ENCODE peak calls at places on chromosomes 13 and 19, in six cellular contexts. Q is HCT116, V is sigmoid colon, J is uterus, X is A549, H is breast epithelium. A is an unnamed sample. For H3K4me1, the result is how much of the 10 kb centered on the place peaks cover.

GRCh38 chr19:35545855-35546381 is 492 bp downstream of the TMEM147 start:
- DNase-seq in Q (no peak), V (peak), J (no peak), X (peak), H (no peak), A (no peak)

GRCh38 chr19:43430142-43430710 is 15.5 kb downstream of the TEX101 start:
- DNase-seq in Q (no peak), V (no peak), J (no peak), X (no peak), H (no peak), A (no peak)

GRCh38 chr19:19033176-19033425 is 216 bp downstream of the SUGP2 start:
- DNase-seq in Q (no peak), V (no peak), J (no peak), X (no peak), H (no peak), A (no peak)

GRCh38 chr19:33868076-33868735 is 71.5 kb downstream of the KCTD15 start:
- DNase-seq in Q (no peak), V (no peak), J (no peak), X (no peak), H (peak), A (peak)

GRCh38 chr19:33724021-33724722 is 72.5 kb upstream of the KCTD15 start:
- DNase-seq in Q (no peak), V (no peak), J (no peak), X (no peak), H (no peak), A (no peak)

GRCh38 chr13:69857188-69857821 is 250.3 kb upstream of the ATXN8OS start:
- DNase-seq in Q (peak), V (no peak), J (no peak), X (peak), H (no peak), A (no peak)

GRCh38 chr19:35531291-35531690 is 2.0 kb upstream of the GAPDHS start:
- DNase-seq in Q (no peak), V (no peak), J (no peak), X (no peak), H (no peak), A (no peak)

GRCh38 chr13:48662226-48662625 is 8.5 kb downstream of the CYSLTR2 start:
- DNase-seq in Q (no peak), V (no peak), J (no peak), X (no peak), H (no peak), A (no peak)

GRCh38 chr19:681029-681626 is 4.9 kb downstream of the FSTL3 start:
- DNase-seq in Q (no peak), V (peak), J (no peak), X (no peak), H (peak), A (no peak)

GRCh38 chr19:42208612-42209011 is 8.9 kb downstream of the DEDD2 start:
- DNase-seq in Q (no peak), V (no peak), J (no peak), X (no peak), H (no peak), A (no peak)

GRCh38 chr13:75938811-75939525 is 302.8 kb downstream of the LMO7 start:
- DNase-seq in Q (no peak), V (no peak), J (no peak), X (no peak), H (no peak), A (no peak)

GRCh38 chr13:103297083-103297482 is 230.9 kb upstream of the SLC10A2 start:
- DNase-seq in Q (no peak), V (no peak), J (no peak), X (no peak), H (no peak), A (no peak)

GRCh38 chr19:6263306-6264076 is 16.3 kb downstream of the MLLT1 start:
- DNase-seq in Q (no peak), V (no peak), J (no peak), X (no peak), H (no peak), A (no peak)

GRCh38 chr19:52270266-52270885 is 989 bp downstream of the ZNF766 start:
- DNase-seq in Q (no peak), V (no peak), J (no peak), X (peak), H (no peak), A (no peak)

GRCh38 chr19:35030257-35031071 is at the start of gene SCN1B:
- DNase-seq in Q (peak), V (no peak), J (peak), X (peak), H (no peak), A (no peak)

GRCh38 chr13:108005231-108005630 is 210.1 kb downstream of the LIG4 start:
- DNase-seq in Q (no peak), V (no peak), J (no peak), X (no peak), H (no peak), A (no peak)

GRCh38 chr13:90217275-90217674 is 1130.2 kb upstream of the MIR17HG start:
- DNase-seq in Q (no peak), V (no peak), J (no peak), X (no peak), H (no peak), A (no peak)

GRCh38 chr19:48900477-48901452 is 653 bp downstream of the NUCB1 start:
- DNase-seq in Q (no peak), V (peak), J (no peak), X (no peak), H (no peak), A (no peak)

GRCh38 chr19:7301525-7301924 is 7.3 kb upstream of the INSR start:
- DNase-seq in Q (no peak), V (no peak), J (no peak), X (no peak), H (no peak), A (no peak)

GRCh38 chr13:22937241-22937640 is 243.5 kb upstream of the SGCG start:
- DNase-seq in Q (no peak), V (no peak), J (no peak), X (no peak), H (no peak), A (no peak)

GRCh38 chr19:50025794-50026549 is at the start of gene ZNF473:
- DNase-seq in Q (no peak), V (peak), J (peak), X (peak), H (peak), A (peak)

GRCh38 chr19:39828634-39829032 is 5.3 kb downstream of the DYRK1B start:
- DNase-seq in Q (no peak), V (no peak), J (no peak), X (no peak), H (no peak), A (no peak)

GRCh38 chr19:38290631-38291147 is 13.4 kb upstream of the C19orf33 start:
- DNase-seq in Q (no peak), V (no peak), J (no peak), X (no peak), H (peak), A (no peak)

GRCh38 chr19:48558018-48558684 is 6.2 kb downstream of the SULT2B1 start:
- DNase-seq in Q (peak), V (no peak), J (no peak), X (peak), H (no peak), A (no peak)

GRCh38 chr19:42872608-42873007 is 6.9 kb downstream of the PSG1 start:
- DNase-seq in Q (no peak), V (no peak), J (no peak), X (no peak), H (no peak), A (no peak)

GRCh38 chr13:44267966-44268365 is 105.7 kb upstream of the SERP2 start:
- DNase-seq in Q (no peak), V (no peak), J (no peak), X (no peak), H (no peak), A (no peak)

GRCh38 chr19:1762243-1763140 is 9.2 kb downstream of the ONECUT3 start:
- DNase-seq in Q (no peak), V (no peak), J (no peak), X (no peak), H (no peak), A (no peak)

GRCh38 chr13:73677041-73677589 is 457.1 kb downstream of the KLF12 start:
- DNase-seq in Q (no peak), V (no peak), J (no peak), X (peak), H (no peak), A (no peak)

GRCh38 chr13:24199016-24199415 is 38.5 kb downstream of the SPATA13 start:
- DNase-seq in Q (no peak), V (peak), J (peak), X (no peak), H (no peak), A (no peak)

GRCh38 chr19:6273701-6274601 is 5.8 kb downstream of the MLLT1 start:
- DNase-seq in Q (no peak), V (peak), J (peak), X (no peak), H (peak), A (peak)

GRCh38 chr13:76884167-76884566 is 2.0 kb downstream of the KCTD12 start:
- DNase-seq in Q (no peak), V (peak), J (peak), X (no peak), H (no peak), A (no peak)

GRCh38 chr19:56837492-56837891 is 3.0 kb downstream of the PEG3 start:
- DNase-seq in Q (no peak), V (peak), J (peak), X (no peak), H (peak), A (no peak)

GRCh38 chr13:28489536-28489935 is 5.4 kb downstream of the FLT1 start:
- DNase-seq in Q (no peak), V (no peak), J (no peak), X (no peak), H (no peak), A (no peak)

GRCh38 chr13:34344761-34345600 is 527.0 kb downstream of the RFC3 start:
- DNase-seq in Q (no peak), V (no peak), J (no peak), X (no peak), H (no peak), A (no peak)

GRCh38 chr19:13091400-13092161 is 11.1 kb downstream of the LYL1 start:
- DNase-seq in Q (no peak), V (peak), J (peak), X (no peak), H (no peak), A (no peak)

GRCh38 chr19:4662020-4662695 is 8.0 kb downstream of the MYDGF start:
- DNase-seq in Q (no peak), V (no peak), J (no peak), X (no peak), H (no peak), A (no peak)

GRCh38 chr19:4660181-4660791 is 9.9 kb downstream of the MYDGF start:
- DNase-seq in Q (no peak), V (peak), J (no peak), X (peak), H (no peak), A (no peak)

GRCh38 chr19:4660993-4661392 is 9.1 kb downstream of the MYDGF start:
- DNase-seq in Q (no peak), V (no peak), J (no peak), X (no peak), H (no peak), A (no peak)

GRCh38 chr19:4662812-4663211 is 7.3 kb downstream of the MYDGF start:
- DNase-seq in Q (no peak), V (no peak), J (no peak), X (no peak), H (no peak), A (no peak)

DNA sequence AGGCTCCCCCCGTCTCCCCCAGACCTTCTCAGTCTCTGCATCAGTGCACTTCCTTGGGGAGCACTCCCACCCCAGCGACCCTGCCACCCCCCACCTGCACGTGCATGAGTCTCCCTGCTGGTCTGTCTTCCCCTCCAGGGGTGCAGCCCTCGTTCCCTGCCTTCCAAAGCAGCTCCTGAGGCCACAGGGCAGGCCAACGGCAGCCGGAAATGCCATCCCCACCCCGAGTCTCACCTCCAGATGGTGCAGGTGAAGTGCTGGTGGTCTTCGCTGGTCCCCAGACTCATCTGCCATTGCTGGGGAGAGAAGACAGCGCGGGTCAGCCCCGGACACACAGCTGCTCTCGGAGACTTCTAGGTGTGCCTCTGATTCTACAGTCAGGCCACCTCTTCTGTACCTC is 5.5 kb downstream of the MYDGF start:
- DNase-seq in Q (no peak), V (no peak), J (no peak), X (no peak), H (no peak), A (no peak)
- TF ChIP-seq POLR2A in Q (no peak), V (no peak), J (no peak), X (no peak), H (no peak), A (no peak)

GRCh38 chr13:110538632-110539031 is 22.9 kb downstream of the RAB20 start:
- DNase-seq in Q (no peak), V (no peak), J (peak), X (no peak), H (no peak), A (no peak)
- H3K27ac ChIP-seq in Q (no peak), V (peak), J (no peak), X (no peak), H (no peak), A (no peak)

DNA sequence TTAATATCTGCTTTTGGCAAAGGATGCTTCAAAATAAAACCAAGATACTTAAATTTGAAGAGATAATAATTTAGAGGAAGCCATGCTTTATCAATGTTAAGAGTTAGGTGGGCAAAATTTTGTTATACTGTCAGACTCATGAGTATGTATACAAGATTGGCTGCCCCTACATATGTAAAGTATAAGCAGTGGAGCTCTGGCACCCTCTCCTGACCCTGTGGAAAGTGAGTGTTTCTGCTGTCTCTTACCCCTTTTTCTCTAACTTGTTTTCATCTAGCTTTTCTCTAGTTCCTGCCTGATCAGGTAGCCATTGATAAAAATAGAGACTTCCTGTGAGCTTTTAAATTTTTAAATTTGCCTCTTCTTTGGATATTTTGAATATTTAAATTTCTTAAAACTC is 710.9 kb upstream of the SPRY2 start:
- DNase-seq in Q (no peak), V (no peak), J (no peak), X (no peak), H (no peak), A (no peak)
- H3K4me1 ChIP-seq in Q (under half), V (under half), J (under half), X (under half), H (under half), A (under half)

GRCh38 chr19:45021971-45022370 is 16.9 kb upstream of the CLASRP start:
- DNase-seq in Q (no peak), V (no peak), J (no peak), X (no peak), H (no peak), A (no peak)
- TF ChIP-seq POLR2A in Q (no peak), V (no peak), J (no peak), X (no peak), H (no peak), A (no peak)

GRCh38 chr13:50244355-50244912 is 229.2 kb downstream of the KCNRG start:
- DNase-seq in Q (no peak), V (no peak), J (no peak), X (peak), H (no peak), A (no peak)
- H3K27ac ChIP-seq in Q (peak), V (no peak), J (no peak), X (peak), H (peak), A (no peak)

GRCh38 chr13:33108620-33109019 is 92.4 kb downstream of the KL start:
- DNase-seq in Q (no peak), V (no peak), J (no peak), X (no peak), H (no peak), A (no peak)
- H3K4me1 ChIP-seq in Q (under half), V (half or more), J (under half), X (under half), H (under half), A (half or more)

A was measured in vagina.